ENCODE peak calls at places on chromosome 15, in six cellular contexts. M is right lobe of liver, O is esophagus squamous epithelium, G is IMR-90, E is upper lobe of right lung, N is cardiac muscle cell. V is an unnamed sample. For H3K4me1, the result is how much of the 10 kb centered on the place peaks cover.

GRCh38 chr15:49238342-49238741 is 68.3 kb downstream of the GALK2 start:
- DNase-seq in N (peak), E (no peak), O (no peak), M (no peak), G (peak), V (no peak)

GRCh38 chr15:51536965-51537574 is 85.5 kb downstream of the DMXL2 start:
- DNase-seq in G (peak), M (no peak), N (peak), E (no peak), O (no peak), V (no peak)

GRCh38 chr15:70935631-70936030 is 43.0 kb downstream of the LRRC49 start:
- DNase-seq in O (no peak), G (no peak), N (no peak), E (no peak), M (no peak), V (no peak)

GRCh38 chr15:63599401-63600000 is 2.3 kb downstream of the FBXL22 start:
- DNase-seq in O (peak), G (no peak), N (peak), M (peak), E (peak), V (peak)

GRCh38 chr15:65219137-65219536 is 7.9 kb upstream of the CILP start:
- DNase-seq in O (no peak), G (no peak), M (no peak), N (no peak), E (no peak), V (no peak)

GRCh38 chr15:100694381-100695012 is 92.1 kb downstream of the ASB7 start:
- DNase-seq in G (peak), E (no peak), N (no peak), O (no peak), M (no peak), V (no peak)

GRCh38 chr15:60397772-60398445 is at the start of gene ANXA2:
- DNase-seq in N (peak), E (peak), M (peak), O (peak), G (peak), V (peak)

GRCh38 chr15:97947465-97948262 is 12.8 kb upstream of the ARRDC4 start:
- DNase-seq in E (no peak), G (peak), M (no peak), N (no peak), O (no peak), V (no peak)

GRCh38 chr15:58951388-58952060 is 18.0 kb upstream of the SLTM start:
- DNase-seq in O (no peak), E (no peak), G (peak), N (no peak), M (no peak), V (no peak)

GRCh38 chr15:90184786-90185704 is 16.1 kb upstream of the SEMA4B start:
- DNase-seq in M (peak), G (no peak), N (peak), E (peak), O (peak), V (peak)

GRCh38 chr15:34001536-34001935 is 33.2 kb downstream of the CHRM5 start:
- DNase-seq in O (no peak), M (no peak), N (no peak), E (no peak), G (no peak), V (no peak)

GRCh38 chr15:63726491-63726890 is 107.3 kb downstream of the HERC1 start:
- DNase-seq in G (peak), N (no peak), M (no peak), E (no peak), O (no peak), V (no peak)

GRCh38 chr15:96209285-96209735 is 121.2 kb upstream of the NR2F2 start:
- DNase-seq in O (no peak), G (no peak), E (no peak), N (peak), M (peak), V (no peak)

GRCh38 chr15:78243491-78243941 is 9.2 kb upstream of the ACSBG1 start:
- DNase-seq in E (no peak), N (peak), G (peak), M (peak), O (no peak), V (no peak)

GRCh38 chr15:25611603-25612002 is 172.8 kb upstream of the UBE3A start:
- DNase-seq in O (no peak), E (no peak), G (peak), N (no peak), M (no peak), V (no peak)

GRCh38 chr15:60918234-60918964 is 310.7 kb downstream of the RORA start:
- DNase-seq in E (no peak), M (no peak), G (no peak), O (no peak), N (no peak), V (no peak)

GRCh38 chr15:57235865-57236264 is 140.4 kb upstream of the CGNL1 start:
- DNase-seq in G (peak), M (no peak), N (peak), O (no peak), E (no peak), V (no peak)

GRCh38 chr15:64681424-64682024 is 93.9 kb downstream of the RBPMS2 start:
- DNase-seq in M (peak), G (peak), O (no peak), E (no peak), N (peak), V (peak)

GRCh38 chr15:63178034-63178433 is 11.4 kb upstream of the RAB8B start:
- DNase-seq in E (no peak), O (no peak), N (no peak), G (no peak), M (no peak), V (no peak)

GRCh38 chr15:48394172-48394571 is 62.9 kb downstream of the DUT start:
- DNase-seq in O (no peak), M (no peak), N (no peak), E (no peak), G (no peak), V (no peak)

GRCh38 chr15:48370460-48370859 is 39.2 kb downstream of the DUT start:
- DNase-seq in M (no peak), G (peak), N (no peak), O (no peak), E (no peak), V (no peak)

GRCh38 chr15:99974246-99974645 is 241.0 kb upstream of the LYSMD4 start:
- DNase-seq in M (no peak), O (no peak), N (no peak), G (no peak), E (peak), V (peak)

GRCh38 chr15:97708252-97708651 is 252.3 kb upstream of the ARRDC4 start:
- DNase-seq in N (no peak), M (no peak), O (no peak), E (no peak), G (no peak), V (no peak)

GRCh38 chr15:90358124-90359033 is 6.3 kb downstream of the ZNF774 start:
- DNase-seq in E (no peak), G (peak), O (no peak), N (no peak), M (no peak), V (no peak)

GRCh38 chr15:90872481-90873184 is 4.2 kb downstream of the FURIN start:
- DNase-seq in N (no peak), O (no peak), E (no peak), G (peak), M (peak), V (peak)

GRCh38 chr15:48644498-48644826 is 1.0 kb downstream of the FBN1 start:
- DNase-seq in E (peak), N (no peak), M (no peak), O (no peak), G (peak), V (no peak)

DNA sequence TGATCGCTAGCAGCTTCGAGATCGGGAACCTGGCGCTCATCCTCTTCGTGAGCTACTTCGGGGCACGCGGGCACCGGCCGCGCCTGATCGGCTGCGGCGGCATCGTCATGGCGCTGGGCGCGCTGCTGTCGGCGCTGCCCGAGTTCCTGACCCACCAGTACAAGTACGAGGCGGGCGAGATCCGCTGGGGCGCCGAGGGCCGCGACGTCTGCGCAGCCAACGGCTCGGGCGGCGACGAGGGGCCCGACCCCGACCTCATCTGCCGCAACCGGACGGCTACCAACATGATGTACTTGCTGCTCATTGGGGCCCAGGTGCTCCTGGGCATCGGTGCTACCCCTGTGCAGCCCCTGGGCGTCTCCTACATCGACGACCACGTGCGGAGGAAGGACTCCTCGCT is 62.5 kb downstream of the SLCO3A1 start:
- DNase-seq in G (no peak), N (no peak), E (no peak), M (no peak), O (no peak), V (peak)
- H3K4me1 ChIP-seq in G (under half), N (under half), E (under half), M (under half), O (under half), V (under half)

GRCh38 chr15:80660114-80660513 is 35.0 kb upstream of the ABHD17C start:
- DNase-seq in M (peak), N (peak), E (no peak), G (peak), O (no peak), V (no peak)
- TF ChIP-seq CTCF in M (no peak), N (peak), E (peak), G (peak), O (no peak), V (peak)

DNA sequence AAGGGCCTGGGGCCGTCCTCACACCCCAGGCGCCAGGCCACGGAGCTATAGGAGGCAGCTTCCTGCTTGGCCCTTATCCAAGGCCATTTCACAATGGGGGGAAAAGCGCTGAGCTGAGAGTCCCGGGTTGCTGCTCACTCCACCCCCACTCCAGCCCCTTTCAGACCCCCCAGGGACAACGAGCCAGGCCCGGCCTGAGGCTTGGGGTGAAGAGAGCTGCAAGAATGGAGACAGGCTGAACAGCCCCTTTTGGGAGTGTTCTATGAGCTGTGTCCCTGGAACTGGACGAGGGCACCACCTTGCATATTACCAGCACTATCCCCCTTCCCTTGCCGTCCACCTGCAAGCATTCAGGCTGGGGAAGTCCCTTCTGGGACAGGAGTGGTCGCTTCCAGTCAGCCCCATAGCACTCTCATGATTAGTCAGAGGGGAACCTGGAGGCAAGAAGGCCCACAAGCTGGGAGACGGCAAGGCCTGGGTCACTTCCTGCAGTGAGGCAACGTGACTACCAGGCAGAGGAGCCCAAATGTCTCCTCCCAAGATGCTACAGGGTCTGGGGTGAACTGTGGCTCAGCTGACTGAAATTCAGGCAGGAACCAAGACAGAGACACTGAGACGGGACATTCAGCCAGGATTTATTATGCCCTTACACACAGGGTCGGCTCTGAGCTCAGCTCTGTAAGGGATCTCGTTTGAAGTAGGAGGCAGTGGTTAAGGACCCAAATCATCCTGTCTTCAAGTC is 8.6 kb upstream of the SRP14 start:
- DNase-seq in N (no peak), M (no peak), E (peak), O (no peak), G (peak), V (peak)
- H3K4me1 ChIP-seq in N (under half), M (under half), E (under half), O (half or more), G (under half), V (half or more)

DNA sequence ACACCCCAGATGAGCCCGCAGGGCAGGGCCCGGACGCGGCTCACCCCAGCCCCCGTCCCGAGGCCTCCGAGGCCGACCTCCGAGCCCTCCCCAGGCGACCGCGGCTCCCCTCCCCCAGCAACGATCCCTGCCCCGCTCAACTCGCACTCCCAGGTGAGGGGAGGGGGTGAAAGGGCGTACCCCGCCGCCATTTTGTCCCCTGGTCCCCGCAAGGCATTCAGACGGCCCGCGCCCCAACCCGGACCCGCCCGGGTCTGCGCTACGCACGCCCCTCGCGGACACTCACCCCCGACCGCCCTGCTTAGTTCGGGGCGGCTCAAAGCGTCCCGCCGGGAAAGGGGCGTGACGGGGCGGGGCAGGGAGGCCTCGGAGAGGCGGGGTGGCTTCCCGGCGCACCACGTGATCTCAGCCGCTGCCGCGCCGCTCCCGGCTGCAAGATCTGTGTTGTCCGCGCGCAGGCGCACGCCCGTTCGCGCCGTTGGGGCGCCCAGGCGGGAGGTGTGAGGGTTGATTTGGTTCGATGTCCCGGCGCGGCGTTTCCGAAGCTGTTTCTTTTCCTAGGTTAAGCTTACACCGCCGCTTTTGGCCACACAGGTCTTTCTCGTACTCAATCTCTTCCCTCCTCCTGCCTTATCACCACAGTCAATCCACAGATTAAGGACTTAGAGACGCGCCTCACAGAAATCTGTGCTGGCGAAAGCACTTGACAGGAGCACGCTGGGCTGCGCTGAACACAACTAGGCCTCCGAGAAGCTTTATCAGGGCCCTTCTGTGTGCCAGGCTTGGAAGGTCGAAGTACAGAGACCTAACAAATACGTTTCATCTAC is at the start of gene SCAPER:
- DNase-seq in O (peak), E (peak), N (peak), M (peak), G (peak), V (peak)
- TF ChIP-seq CTCF in O (no peak), E (peak), N (no peak), M (peak), G (no peak), V (peak)

DNA sequence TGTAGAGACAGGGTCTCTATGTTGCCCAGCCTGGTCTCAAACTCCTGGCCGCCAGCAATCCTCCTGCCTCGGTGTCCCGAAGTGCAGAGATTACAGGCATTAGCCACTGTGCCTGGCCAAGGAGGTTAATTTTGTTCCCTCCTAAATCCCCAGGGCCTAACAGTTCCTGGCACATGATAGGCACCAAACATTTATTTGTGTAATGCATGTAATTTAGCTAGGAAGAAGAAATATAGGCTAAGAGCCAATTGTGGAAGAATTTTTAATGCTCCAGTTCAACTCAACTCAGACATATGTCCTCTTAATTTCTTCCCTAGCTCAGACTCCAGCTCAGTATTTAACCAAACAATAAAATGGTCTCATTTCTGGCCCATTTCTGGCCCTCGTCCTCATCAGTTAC is 7.7 kb upstream of the ZNF592 start:
- DNase-seq in E (no peak), N (no peak), O (no peak), M (no peak), G (no peak), V (peak)
- H3K4me1 ChIP-seq in E (under half), N (under half), O (under half), M (under half), G (under half), V (under half)

GRCh38 chr15:45203182-45203581 is 15.4 kb upstream of the SHF start:
- DNase-seq in G (no peak), E (no peak), N (no peak), O (no peak), M (peak), V (no peak)

GRCh38 chr15:45201557-45202246 is 13.9 kb upstream of the SHF start:
- DNase-seq in N (no peak), O (no peak), G (no peak), E (no peak), M (no peak), V (no peak)

GRCh38 chr15:45200001-45200798 is 12.4 kb upstream of the SHF start:
- DNase-seq in O (peak), N (peak), M (peak), G (peak), E (peak), V (peak)

GRCh38 chr15:45200799-45201556 is 13.2 kb upstream of the SHF start:
- DNase-seq in E (peak), O (no peak), N (peak), M (peak), G (peak), V (peak)

DNA sequence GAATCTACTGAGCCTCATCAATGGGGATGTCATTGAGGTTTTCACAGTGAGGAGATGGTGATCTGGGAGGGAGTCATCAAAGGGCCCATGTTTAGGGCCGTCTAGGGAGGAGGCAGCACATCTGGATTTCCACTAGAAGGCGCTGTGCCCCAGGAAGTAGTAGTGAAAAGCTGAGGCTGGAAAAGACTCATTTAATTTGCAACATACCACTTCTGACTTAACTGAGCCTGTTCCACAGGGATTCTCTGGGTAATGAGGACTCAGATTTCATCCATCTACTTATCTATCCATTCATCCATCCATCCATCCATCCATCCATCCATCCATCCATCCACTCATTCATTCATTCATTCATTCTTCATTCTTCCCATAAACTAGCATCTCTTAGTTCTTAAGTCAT is 17.4 kb upstream of the SHF start:
- DNase-seq in O (no peak), E (no peak), N (peak), G (peak), M (peak), V (no peak)
- TF ChIP-seq CTCF in O (peak), E (peak), N (peak), G (peak), M (peak), V (peak)

GRCh38 chr15:74795961-74796625 is 14.2 kb downstream of the CSK start:
- DNase-seq in O (no peak), N (no peak), G (no peak), M (no peak), E (no peak), V (no peak)
- H3K4me1 ChIP-seq in O (half or more), N (under half), G (under half), M (half or more), E (under half), V (half or more)